ENCODE peak calls at places on chromosomes 5 and 9, in five cellular contexts. G is HCT116, V is GM23248, K is SK-N-SH, Q is neural progenitor cell. Z is an unnamed sample.

GRCh38 chr9:127555830-127556820 is 56.0 kb upstream of the STXBP1 start:
- DNase-seq in V (peak; percentile 99), Q (no peak), G (peak; percentile 80), K (no peak), Z (no peak)

GRCh38 chr9:33742519-33742918 is 52.8 kb upstream of the PRSS3 start:
- DNase-seq in G (peak; percentile 71), K (no peak), V (no peak), Q (no peak), Z (peak; percentile 22)

GRCh38 chr9:118577121-118577520 is 792.1 kb downstream of the BRINP1 start:
- DNase-seq in Q (no peak), V (peak; percentile 80), G (no peak), K (no peak), Z (no peak)

GRCh38 chr5:598564-598890 is 13.6 kb upstream of the CEP72 start:
- DNase-seq in G (no peak), Q (no peak), K (no peak), V (no peak), Z (no peak)

GRCh38 chr5:74919487-74919886 is 53.3 kb upstream of the FAM169A start:
- DNase-seq in G (peak; percentile 47), V (peak; percentile 73), K (peak; percentile 69), Q (peak; percentile 61), Z (peak; percentile 75)

GRCh38 chr5:78958672-78959410 is 26.3 kb downstream of the ARSB start:
- DNase-seq in G (no peak), Q (peak; percentile 9), V (no peak), K (no peak), Z (no peak)

GRCh38 chr5:17061973-17062470 is 125.9 kb upstream of the MYO10 start:
- DNase-seq in Q (no peak), K (no peak), V (no peak), G (no peak), Z (no peak)

GRCh38 chr5:51278458-51279049 is 104.7 kb upstream of the ISL1 start:
- DNase-seq in Q (no peak), G (no peak), V (no peak), K (peak; percentile 10), Z (peak; percentile 49)

GRCh38 chr9:111481885-111482636 is 2.1 kb downstream of the ECPAS start:
- DNase-seq in Q (no peak), K (no peak), V (peak; percentile 55), G (no peak), Z (peak; percentile 32)

GRCh38 chr5:58462154-58462553 is 2.3 kb upstream of the PLK2 start:
- DNase-seq in K (peak; percentile 2), G (peak; percentile 39), V (no peak), Q (no peak), Z (peak; percentile 28)

GRCh38 chr9:96209407-96210031 is 92.5 kb downstream of the HSD17B3 start:
- DNase-seq in Q (no peak), G (no peak), V (peak; percentile 96), K (no peak), Z (no peak)

GRCh38 chr9:113992276-113992951 is 85.7 kb downstream of the AMBP start:
- DNase-seq in V (no peak), G (no peak), Q (no peak), K (peak; percentile 70), Z (no peak)

GRCh38 chr5:129511291-129511690 is 51.2 kb downstream of the ADAMTS19 start:
- DNase-seq in V (no peak), K (no peak), G (no peak), Q (no peak), Z (no peak)

GRCh38 chr5:33034777-33035176 is 323.7 kb downstream of the NPR3 start:
- DNase-seq in K (no peak), G (no peak), Q (no peak), V (no peak), Z (no peak)

GRCh38 chr5:71924980-71925379 is 182.3 kb upstream of the MAP1B start:
- DNase-seq in Q (no peak), K (no peak), G (no peak), V (peak; percentile 70), Z (no peak)

GRCh38 chr5:332843-333242 is 11.3 kb downstream of the AHRR start:
- DNase-seq in K (no peak), Q (no peak), V (no peak), G (no peak), Z (no peak)

GRCh38 chr9:83956288-83957028 is 23.6 kb downstream of the HNRNPK start:
- DNase-seq in G (no peak), Q (no peak), K (peak; percentile 88), V (peak; percentile 88), Z (peak; percentile 90)

GRCh38 chr9:134413890-134414731 is 87.9 kb downstream of the RXRA start:
- DNase-seq in Q (no peak), K (peak; percentile 76), G (peak; percentile 50), V (peak; percentile 95), Z (no peak)

GRCh38 chr9:110919609-110920008 is 118.7 kb downstream of the LPAR1 start:
- DNase-seq in K (no peak), V (peak; percentile 90), G (no peak), Q (no peak), Z (no peak)

GRCh38 chr9:36949470-36949869 is 84.6 kb downstream of the PAX5 start:
- DNase-seq in G (no peak), Q (no peak), V (no peak), K (no peak), Z (no peak)

GRCh38 chr9:107348836-107349235 is 65.8 kb downstream of the RAD23B start:
- DNase-seq in K (no peak), Q (no peak), G (no peak), V (no peak), Z (no peak)

GRCh38 chr5:14281746-14282181 is 138.6 kb downstream of the TRIO start:
- DNase-seq in K (no peak), V (no peak), G (no peak), Q (no peak), Z (no peak)

GRCh38 chr9:117411547-117411946 is 3.3 kb downstream of the ASTN2 start:
- DNase-seq in K (peak; percentile 74), Q (peak; percentile 85), G (no peak), V (peak; percentile 51), Z (peak; percentile 91)

GRCh38 chr9:114210691-114211276 is 55.4 kb downstream of the COL27A1 start:
- DNase-seq in V (no peak), Q (no peak), G (no peak), K (no peak), Z (no peak)

GRCh38 chr9:131500377-131500776 is 2.3 kb upstream of the POMT1 start:
- DNase-seq in Q (no peak), V (no peak), G (no peak), K (no peak), Z (no peak)

GRCh38 chr5:6544561-6544935 is 88.3 kb downstream of the NSUN2 start:
- DNase-seq in K (no peak), Q (no peak), V (no peak), G (no peak), Z (no peak)

GRCh38 chr9:75047506-75047905 is 19.4 kb upstream of the CARNMT1 start:
- DNase-seq in G (no peak), Q (no peak), K (no peak), V (no peak), Z (no peak)

GRCh38 chr5:168875839-168876238 is 296.7 kb upstream of the PANK3 start:
- DNase-seq in V (peak; percentile 32), G (no peak), Q (no peak), K (no peak), Z (peak; percentile 40)
- TF ChIP-seq EZH2phosphoT487 in V (no peak), G (no peak), Q (no peak), K (no peak), Z (no peak)

GRCh38 chr5:84599964-84600363 is 215.3 kb upstream of the EDIL3 start:
- DNase-seq in G (no peak), V (no peak), K (no peak), Q (no peak), Z (peak; percentile 59)

GRCh38 chr5:84605246-84605645 is 220.6 kb upstream of the EDIL3 start:
- DNase-seq in G (no peak), Q (no peak), V (no peak), K (no peak), Z (no peak)

GRCh38 chr5:84597904-84598303 is 213.2 kb upstream of the EDIL3 start:
- DNase-seq in V (no peak), Q (no peak), K (no peak), G (no peak), Z (peak; percentile 86)

GRCh38 chr5:84602371-84602771 is 217.7 kb upstream of the EDIL3 start:
- DNase-seq in G (no peak), V (no peak), K (no peak), Q (no peak), Z (no peak)

GRCh38 chr5:84603557-84604185 is 219.0 kb upstream of the EDIL3 start:
- DNase-seq in K (no peak), G (no peak), V (peak; percentile 27), Q (no peak), Z (no peak)
- TF ChIP-seq EZH2phosphoT487 in K (no peak), G (no peak), V (no peak), Q (no peak), Z (no peak)

DNA sequence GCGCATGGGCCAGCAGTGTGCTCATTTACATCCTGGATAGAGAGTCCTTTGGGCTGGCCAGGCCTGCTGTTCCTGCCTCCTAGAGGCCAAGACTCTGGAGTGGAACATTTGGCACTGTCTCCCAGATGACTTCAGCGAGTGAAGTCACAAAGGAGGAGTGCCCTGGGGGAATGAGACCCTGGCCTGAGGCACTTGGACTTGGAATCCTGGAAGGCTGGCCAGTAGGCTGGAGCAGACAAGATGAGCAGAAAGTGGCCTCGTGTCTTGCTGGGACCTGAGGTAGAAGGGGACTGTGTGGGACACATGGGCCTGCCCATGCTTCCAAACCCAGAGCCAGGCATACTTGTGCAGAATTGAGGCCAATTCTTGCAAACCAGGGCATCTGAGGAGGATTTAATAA is at the start of gene TSSK1B:
- DNase-seq in K (no peak), Q (no peak), V (no peak), G (no peak), Z (no peak)
- TF ChIP-seq EZH2phosphoT487 in K (no peak), Q (no peak), V (no peak), G (no peak), Z (no peak)

GRCh38 chr9:115374724-115375268 is 256.8 kb upstream of the TNC start:
- DNase-seq in G (no peak), V (no peak), Q (no peak), K (no peak), Z (no peak)

GRCh38 chr9:115378246-115378645 is 260.3 kb upstream of the TNC start:
- DNase-seq in Q (no peak), G (no peak), V (no peak), K (no peak), Z (no peak)

GRCh38 chr9:115369322-115369957 is 251.5 kb upstream of the TNC start:
- DNase-seq in V (peak; percentile 58), Q (no peak), G (no peak), K (peak; percentile 67), Z (no peak)

GRCh38 chr9:115373710-115374045 is 255.7 kb upstream of the TNC start:
- DNase-seq in G (no peak), V (no peak), K (no peak), Q (no peak), Z (no peak)

DNA sequence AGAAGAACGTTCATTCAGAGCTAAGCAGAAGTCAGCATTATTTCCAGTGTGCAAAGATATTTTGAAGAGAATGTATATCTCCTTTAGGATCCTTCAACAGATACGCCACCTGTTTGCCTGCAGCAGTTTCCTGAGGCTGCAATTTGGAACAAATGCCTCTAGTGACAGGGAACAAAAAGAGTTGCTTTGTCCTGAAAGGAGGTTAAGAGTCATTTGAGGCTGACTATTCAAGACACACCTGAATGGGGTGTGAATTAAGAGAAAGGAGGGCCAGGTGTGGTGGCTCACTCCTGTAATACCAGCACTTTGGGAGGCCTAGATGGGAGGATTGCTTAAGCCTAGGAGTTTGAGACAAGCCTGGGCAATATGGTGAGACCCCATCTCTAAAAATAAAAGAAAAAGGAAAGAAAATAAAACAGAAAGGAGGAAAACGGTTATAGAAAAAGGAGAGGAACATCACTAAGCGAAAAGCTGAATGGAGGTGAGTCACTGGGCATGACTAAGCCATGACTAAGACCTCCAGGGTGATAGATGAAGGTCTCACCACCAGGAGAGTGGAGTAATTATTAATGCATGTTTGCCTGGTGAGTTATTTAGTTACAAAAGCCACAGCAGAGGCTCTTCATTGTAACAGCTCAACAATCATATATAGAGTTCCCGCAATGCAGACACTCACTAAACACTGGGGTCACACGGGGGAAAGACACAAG is 255.2 kb upstream of the TNC start:
- DNase-seq in K (no peak), V (peak; percentile 96), Q (no peak), G (peak; percentile 96), Z (no peak)
- TF ChIP-seq EZH2phosphoT487 in K (no peak), V (peak; percentile 93), Q (no peak), G (no peak), Z (no peak)